ENCODE peak calls at places on chromosomes 7 and 10, in six cellular contexts. V is H1, J is A549, K is K562, D is HepG2, C is GM12878. B is an unnamed sample.

GRCh38 chr10:73813333-73813732 is 1.9 kb upstream of the NDST2 start:
- DNase-seq in V (no peak), J (no peak), K (no peak), D (no peak), C (no peak), B (no peak)

GRCh38 chr10:132551808-132552130 is 14.2 kb downstream of the INPP5A start:
- DNase-seq in V (no peak), J (no peak), K (peak), D (no peak), C (no peak), B (no peak)

GRCh38 chr7:92813390-92814024 is 22.9 kb downstream of the CDK6 start:
- DNase-seq in V (no peak), J (no peak), K (no peak), D (no peak), C (peak), B (no peak)

GRCh38 chr7:5248201-5248885 is 34.4 kb upstream of the SLC29A4 start:
- DNase-seq in V (no peak), J (no peak), K (peak), D (no peak), C (no peak), B (no peak)

GRCh38 chr10:13526952-13527863 is 1.6 kb downstream of the BEND7 start:
- DNase-seq in V (no peak), J (peak), K (no peak), D (peak), C (no peak), B (no peak)

GRCh38 chr10:113895018-113895417 is 40.6 kb downstream of the NHLRC2 start:
- DNase-seq in V (no peak), J (no peak), K (no peak), D (no peak), C (no peak), B (no peak)

GRCh38 chr7:15600298-15600697 is 38.5 kb upstream of the AGMO start:
- DNase-seq in V (peak), J (no peak), K (no peak), D (no peak), C (no peak), B (no peak)

GRCh38 chr7:86788948-86789347 is 145.2 kb downstream of the GRM3 start:
- DNase-seq in V (no peak), J (no peak), K (no peak), D (no peak), C (no peak), B (no peak)

GRCh38 chr10:6746782-6747181 is 166.7 kb upstream of the PRKCQ start:
- DNase-seq in V (no peak), J (no peak), K (no peak), D (no peak), C (no peak), B (no peak)

GRCh38 chr10:69892436-69893215 is 90.9 kb downstream of the COL13A1 start:
- DNase-seq in V (no peak), J (no peak), K (peak), D (no peak), C (no peak), B (no peak)
- TF ChIP-seq CHD2 in V (no peak), J (no peak), K (no peak), D (no peak), C (no peak), B (no peak)

DNA sequence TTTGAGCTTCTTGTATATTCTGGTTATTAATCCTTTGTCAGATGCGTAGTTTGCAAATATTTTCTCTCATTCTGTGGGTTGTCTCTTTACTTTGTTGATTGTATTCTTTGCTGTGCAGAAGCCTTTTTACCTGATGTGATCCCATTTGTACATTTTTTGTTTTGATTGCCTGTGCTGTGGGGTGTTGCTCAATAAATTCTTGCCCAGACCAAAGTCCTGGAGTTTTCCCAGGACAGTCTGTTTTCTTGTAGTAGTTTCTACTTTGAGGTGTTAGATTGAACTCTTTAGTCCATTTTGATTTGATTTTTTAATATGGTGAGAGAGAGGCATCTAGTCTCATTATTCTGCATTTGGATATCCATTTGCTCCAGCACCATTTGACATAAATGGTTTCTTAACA is 588.7 kb upstream of the MBL2 start:
- DNase-seq in V (no peak), J (no peak), K (no peak), D (peak), C (no peak), B (no peak)
- TF ChIP-seq USF2 in V (no peak), J (no peak), K (no peak), D (no peak), C (no peak), B (no peak)

DNA sequence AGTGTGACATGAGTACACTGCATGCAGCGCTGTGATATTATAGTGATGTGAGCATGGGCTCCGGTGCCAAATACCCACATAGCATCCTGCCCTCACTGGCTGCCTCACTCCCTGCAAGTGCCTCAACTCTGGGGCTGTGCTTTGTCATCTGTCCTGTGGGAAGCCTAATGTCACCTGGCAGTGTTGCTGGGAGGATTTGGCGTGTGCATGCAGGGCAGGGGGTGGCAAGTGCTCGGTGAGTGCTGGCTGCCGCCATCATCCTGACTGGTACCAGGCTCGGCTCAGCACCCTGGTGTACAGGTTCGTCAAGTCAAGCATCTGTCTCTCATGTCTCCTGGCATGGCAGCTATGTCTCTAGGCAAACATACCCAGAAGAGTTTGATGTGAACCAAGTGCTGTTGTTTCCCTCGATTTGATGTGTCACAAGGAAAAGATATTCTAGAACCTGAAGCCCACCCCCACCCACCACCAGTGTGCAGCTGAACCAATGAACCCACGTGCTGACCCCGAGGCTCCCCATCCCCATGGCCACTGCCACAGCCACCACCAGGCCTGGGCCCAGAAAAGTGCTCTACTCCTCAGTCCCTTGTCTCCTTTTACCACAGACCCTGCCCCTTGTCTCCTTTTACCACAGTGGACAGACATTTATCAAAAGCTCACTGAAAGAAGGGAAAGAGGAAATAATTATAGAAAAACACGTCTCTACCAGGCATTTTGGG is 135.8 kb downstream of the MAPK8 start:
- DNase-seq in V (peak), J (no peak), K (no peak), D (no peak), C (no peak), B (no peak)
- TF ChIP-seq MAX in V (no peak), J (no peak), K (no peak), D (no peak), C (no peak), B (no peak)

DNA sequence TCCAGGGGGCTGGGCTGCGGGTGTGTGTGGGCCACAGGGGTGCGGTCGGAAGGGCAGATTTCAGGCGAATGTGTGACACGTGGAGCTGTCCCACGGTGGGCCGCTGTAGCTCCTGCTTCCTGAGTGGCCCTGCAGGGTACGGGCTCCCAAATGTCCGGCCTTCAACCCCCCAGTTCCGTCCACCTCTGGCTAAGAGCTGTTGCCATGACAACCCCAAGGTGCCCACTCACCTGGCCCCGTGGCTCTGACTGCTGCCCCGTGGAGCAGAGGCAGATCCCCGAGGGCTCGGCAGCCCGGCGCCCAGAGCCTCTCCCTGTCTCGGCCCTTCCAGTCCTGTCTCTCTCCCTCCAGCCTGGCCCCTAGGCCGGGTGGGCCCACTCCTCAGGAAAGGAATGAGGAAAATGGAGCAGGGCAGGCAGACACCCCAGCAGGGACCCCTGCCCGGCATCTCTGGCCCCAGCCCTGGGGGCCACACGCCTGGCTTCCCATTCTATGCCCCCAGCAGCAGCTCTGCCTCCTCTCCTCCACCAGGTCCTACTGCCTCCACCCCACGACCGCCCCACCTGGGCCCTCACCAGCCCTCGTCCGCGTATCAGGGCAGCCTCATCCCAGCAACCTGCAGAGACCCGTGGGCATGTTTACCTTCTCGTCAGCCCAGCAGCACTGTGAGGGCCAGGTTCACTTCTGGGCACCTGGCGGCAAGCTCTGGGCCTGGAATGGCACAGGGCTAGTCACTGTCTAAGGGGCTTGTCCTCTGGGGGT is 215.6 kb downstream of the ELFN1 start:
- DNase-seq in V (no peak), J (no peak), K (no peak), D (no peak), C (no peak), B (no peak)
- TF ChIP-seq CHD2 in V (no peak), J (no peak), K (no peak), D (no peak), C (no peak), B (no peak)

GRCh38 chr10:102222798-102223197 is 3.3 kb upstream of the ELOVL3 start:
- DNase-seq in V (no peak), J (no peak), K (no peak), D (no peak), C (no peak), B (no peak)
- TF ChIP-seq USF2 in V (no peak), J (no peak), K (no peak), D (no peak), C (no peak), B (no peak)

GRCh38 chr10:110501142-110501937 is 3.6 kb downstream of the DUSP5 start:
- DNase-seq in V (peak), J (peak), K (peak), D (peak), C (peak), B (peak)

GRCh38 chr10:110502072-110502845 is 4.6 kb downstream of the DUSP5 start:
- DNase-seq in V (no peak), J (no peak), K (no peak), D (no peak), C (no peak), B (no peak)

GRCh38 chr10:110499796-110500514 is 2.2 kb downstream of the DUSP5 start:
- DNase-seq in V (no peak), J (no peak), K (no peak), D (no peak), C (no peak), B (no peak)

GRCh38 chr10:110498982-110499795 is 1.5 kb downstream of the DUSP5 start:
- DNase-seq in V (peak), J (no peak), K (no peak), D (peak), C (peak), B (no peak)

GRCh38 chr10:110500515-110500905 is 2.8 kb downstream of the DUSP5 start:
- DNase-seq in V (no peak), J (no peak), K (no peak), D (no peak), C (no peak), B (no peak)
- TF ChIP-seq MAX in V (no peak), J (peak), K (no peak), D (no peak), C (no peak), B (peak)

DNA sequence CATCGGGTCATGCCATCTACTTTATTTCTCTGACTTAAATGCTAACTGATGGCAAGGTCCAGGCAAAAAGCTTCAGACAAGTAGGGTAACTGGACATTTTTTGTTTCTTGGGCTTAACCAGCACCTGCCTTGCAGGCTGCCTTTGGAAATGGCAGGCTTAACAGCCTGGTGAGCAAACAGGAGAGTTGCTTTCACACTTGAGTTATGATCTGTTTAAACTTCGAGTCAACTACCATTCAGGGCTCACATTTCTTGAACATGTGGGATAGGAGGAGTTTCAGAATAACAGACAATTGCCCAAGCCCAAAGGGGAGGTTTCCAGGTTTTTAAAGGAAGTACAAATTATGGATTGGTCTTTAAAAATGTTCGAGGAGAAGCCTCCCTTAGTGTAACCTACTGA is 724.6 kb upstream of the SORCS1 start:
- DNase-seq in V (no peak), J (no peak), K (no peak), D (no peak), C (no peak), B (no peak)
- TF ChIP-seq CHD2 in V (no peak), J (no peak), K (no peak), D (no peak), C (no peak), B (no peak)

GRCh38 chr7:80480566-80480965 is 31.3 kb downstream of the GNAT3 start:
- DNase-seq in V (no peak), J (no peak), K (no peak), D (no peak), C (no peak), B (no peak)

GRCh38 chr7:80478683-80479082 is 33.2 kb downstream of the GNAT3 start:
- DNase-seq in V (no peak), J (peak), K (no peak), D (no peak), C (no peak), B (no peak)

GRCh38 chr7:80485721-80486120 is 26.1 kb downstream of the GNAT3 start:
- DNase-seq in V (no peak), J (no peak), K (no peak), D (no peak), C (no peak), B (no peak)

GRCh38 chr7:80482938-80483337 is 28.9 kb downstream of the GNAT3 start:
- DNase-seq in V (no peak), J (no peak), K (no peak), D (no peak), C (no peak), B (no peak)

GRCh38 chr7:80481196-80481884 is 30.5 kb downstream of the GNAT3 start:
- DNase-seq in V (no peak), J (no peak), K (no peak), D (no peak), C (no peak), B (no peak)
- TF ChIP-seq USF2 in V (no peak), J (no peak), K (no peak), D (no peak), C (no peak), B (no peak)

GRCh38 chr10:17428616-17429097 is 25.7 kb downstream of the ST8SIA6 start:
- DNase-seq in V (no peak), J (no peak), K (peak), D (no peak), C (no peak), B (no peak)
- TF ChIP-seq MAX in V (no peak), J (no peak), K (no peak), D (no peak), C (no peak), B (no peak)

B was measured in SK-N-SH.